ENCODE peak calls at places on chromosomes 3 and 15, in six cellular contexts. R, Y, P, B, S and C are unnamed samples.

GRCh38 chr3:175179055-175179454 is 319.9 kb downstream of the NAALADL2 start:
- DNase-seq in R (no peak), P (no peak), B (no peak), Y (no peak), S (no peak), C (no peak)

GRCh38 chr15:38297623-38298388 is 45.2 kb downstream of the SPRED1 start:
- DNase-seq in Y (no peak), P (no peak), R (no peak), S (no peak), B (no peak), C (no peak)

GRCh38 chr3:193872265-193872753 is 263.6 kb upstream of the HES1 start:
- DNase-seq in R (peak; percentile 61), P (peak; percentile 80), S (peak; percentile 70), Y (no peak), B (peak; percentile 97), C (peak; percentile 31)

GRCh38 chr3:13709706-13710105 is 160.8 kb downstream of the FBLN2 start:
- DNase-seq in Y (no peak), B (no peak), R (no peak), S (no peak), P (no peak), C (no peak)

GRCh38 chr3:134485075-134485536 is 679 bp downstream of the ANAPC13 start:
- DNase-seq in P (no peak), B (no peak), Y (no peak), S (peak; percentile 25), R (no peak), C (peak; percentile 29)

GRCh38 chr3:48553886-48554845 is 2.4 kb downstream of the PFKFB4 start:
- DNase-seq in S (no peak), Y (no peak), P (no peak), B (no peak), R (no peak), C (no peak)

GRCh38 chr3:124407260-124407659 is 323.0 kb upstream of the UMPS start:
- DNase-seq in Y (no peak), S (no peak), B (no peak), P (no peak), R (no peak), C (no peak)

GRCh38 chr3:84962460-84962859 is 3.7 kb downstream of the CADM2 start:
- DNase-seq in P (no peak), S (no peak), Y (no peak), R (no peak), B (no peak), C (no peak)

GRCh38 chr15:82105458-82106205 is 59.8 kb upstream of the MEX3B start:
- DNase-seq in Y (no peak), S (peak; percentile 5), B (no peak), R (no peak), P (no peak), C (peak; percentile 33)

GRCh38 chr3:72924055-72924454 is 36.2 kb downstream of the GXYLT2 start:
- DNase-seq in S (no peak), P (no peak), R (no peak), B (no peak), Y (no peak), C (no peak)

GRCh38 chr3:149772861-149773260 is 19.5 kb downstream of the ANKUB1 start:
- DNase-seq in P (no peak), S (no peak), R (no peak), B (no peak), Y (no peak), C (no peak)

GRCh38 chr3:97278506-97278905 is 464.1 kb downstream of the EPHA6 start:
- DNase-seq in B (no peak), P (no peak), S (peak; percentile 4), R (no peak), Y (no peak), C (no peak)

GRCh38 chr3:6468589-6468988 is 392.3 kb upstream of the GRM7 start:
- DNase-seq in Y (no peak), B (no peak), P (no peak), R (no peak), S (no peak), C (no peak)

GRCh38 chr3:143736205-143736604 is 112.1 kb downstream of the SLC9A9 start:
- DNase-seq in Y (no peak), B (no peak), S (no peak), P (no peak), R (no peak), C (no peak)

GRCh38 chr15:62719316-62719715 is 323.2 kb upstream of the TPM1 start:
- DNase-seq in P (no peak), B (no peak), S (no peak), R (no peak), Y (no peak), C (no peak)

GRCh38 chr15:89089316-89090230 is 1.3 kb downstream of the ABHD2 start:
- DNase-seq in P (no peak), Y (no peak), B (no peak), S (no peak), R (no peak), C (no peak)

GRCh38 chr15:55991841-55992768 is 1.3 kb downstream of the NEDD4 start:
- DNase-seq in S (no peak), Y (no peak), R (no peak), B (no peak), P (no peak), C (no peak)

GRCh38 chr3:159859424-159859823 is 129.2 kb upstream of the IL12A start:
- DNase-seq in B (no peak), R (no peak), Y (no peak), P (no peak), S (no peak), C (no peak)

GRCh38 chr3:134666466-134666865 is 15.6 kb upstream of the KY start:
- DNase-seq in P (no peak), S (no peak), R (no peak), Y (no peak), B (no peak), C (peak; percentile 25)

GRCh38 chr15:67098768-67099282 is 33.4 kb downstream of the SMAD3 start:
- DNase-seq in P (no peak), Y (no peak), B (no peak), S (peak; percentile 90), R (no peak), C (no peak)

GRCh38 chr15:67101981-67102929 is 36.9 kb downstream of the SMAD3 start:
- DNase-seq in S (no peak), P (no peak), R (no peak), B (no peak), Y (no peak), C (no peak)

GRCh38 chr15:67100124-67100791 is 34.9 kb downstream of the SMAD3 start:
- DNase-seq in B (no peak), S (no peak), P (no peak), Y (no peak), R (no peak), C (no peak)

GRCh38 chr15:67103021-67103420 is 37.6 kb downstream of the SMAD3 start:
- DNase-seq in B (no peak), P (no peak), R (no peak), S (no peak), Y (no peak), C (no peak)

GRCh38 chr15:67100808-67101581 is 35.6 kb downstream of the SMAD3 start:
- DNase-seq in Y (no peak), B (no peak), P (no peak), S (no peak), R (no peak), C (no peak)
- TF ChIP-seq POLR2A in Y (no peak), B (no peak), P (no peak), S (no peak), R (no peak), C (no peak)

GRCh38 chr3:172040078-172040975 is 949 bp downstream of the FNDC3B start:
- DNase-seq in S (peak; percentile 72), P (peak; percentile 87), Y (peak; percentile 82), B (peak; percentile 39), R (peak; percentile 74), C (peak; percentile 86)
- TF ChIP-seq CTCF in S (no peak), P (peak; percentile 11), Y (peak; percentile 12), B (no peak), R (peak; percentile 19), C (no peak)

GRCh38 chr3:192715126-192715525 is 12.2 kb downstream of the FGF12 start:
- DNase-seq in B (no peak), R (no peak), P (no peak), S (no peak), Y (no peak), C (no peak)

GRCh38 chr3:192719964-192720363 is 7.4 kb downstream of the FGF12 start:
- DNase-seq in R (no peak), B (no peak), S (no peak), P (no peak), Y (no peak), C (no peak)
- H3K4me3 ChIP-seq in R (no peak overlapping the region), B (no peak overlapping the region), S (no peak overlapping the region), P (no peak overlapping the region), Y (no peak overlapping the region), C (no peak overlapping the region)

DNA sequence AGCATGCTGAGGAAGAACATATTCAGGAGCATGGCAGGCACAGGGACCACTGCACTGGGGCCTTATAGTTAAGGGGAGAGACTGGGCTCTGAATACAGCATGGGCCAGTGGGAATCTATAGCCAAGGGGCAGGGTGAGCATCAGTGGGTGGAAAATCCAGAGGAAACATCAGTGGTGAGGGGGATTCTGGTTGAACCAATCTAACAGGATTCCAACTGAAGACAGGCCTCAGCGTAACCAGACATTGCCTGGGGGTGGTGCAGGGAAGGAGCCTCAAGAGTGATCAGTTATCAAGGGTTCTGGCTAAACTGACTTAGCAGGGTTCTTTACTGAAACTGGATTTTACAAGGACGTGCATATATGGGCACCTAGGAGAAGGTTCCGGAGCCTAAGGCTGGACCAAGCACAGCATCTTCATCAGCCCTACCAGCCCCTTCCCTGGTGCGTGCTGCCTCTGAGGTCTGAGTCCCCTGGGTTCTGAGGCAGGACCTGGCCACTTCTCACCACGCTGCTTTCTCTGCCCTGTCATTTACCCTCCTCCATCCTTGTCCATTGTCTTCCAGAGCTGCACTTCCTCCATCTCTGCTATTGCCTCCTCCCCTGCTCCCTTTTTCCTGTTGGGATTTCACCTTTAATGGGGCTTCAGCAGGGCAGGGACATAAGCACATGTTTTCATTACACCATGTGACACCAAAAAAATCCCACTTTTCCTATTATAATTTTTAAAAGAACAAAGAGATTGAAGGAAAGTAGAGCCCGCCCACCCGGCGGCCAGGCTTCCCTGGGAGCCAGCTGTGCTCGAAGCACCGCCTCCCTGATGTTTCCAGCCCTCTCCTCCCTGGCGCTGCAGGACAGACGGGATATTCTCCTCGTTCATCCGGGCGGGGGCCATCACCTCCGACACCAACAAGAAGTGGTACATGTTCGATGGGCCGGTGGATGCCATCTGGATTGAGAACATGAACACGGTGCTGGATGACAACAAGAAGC is 52.1 kb downstream of the DNAH1 start:
- DNase-seq in B (no peak), R (no peak), P (no peak), S (no peak), Y (no peak), C (no peak)
- TF ChIP-seq POLR2A in B (no peak), R (no peak), P (no peak), S (no peak), Y (no peak), C (no peak)

DNA sequence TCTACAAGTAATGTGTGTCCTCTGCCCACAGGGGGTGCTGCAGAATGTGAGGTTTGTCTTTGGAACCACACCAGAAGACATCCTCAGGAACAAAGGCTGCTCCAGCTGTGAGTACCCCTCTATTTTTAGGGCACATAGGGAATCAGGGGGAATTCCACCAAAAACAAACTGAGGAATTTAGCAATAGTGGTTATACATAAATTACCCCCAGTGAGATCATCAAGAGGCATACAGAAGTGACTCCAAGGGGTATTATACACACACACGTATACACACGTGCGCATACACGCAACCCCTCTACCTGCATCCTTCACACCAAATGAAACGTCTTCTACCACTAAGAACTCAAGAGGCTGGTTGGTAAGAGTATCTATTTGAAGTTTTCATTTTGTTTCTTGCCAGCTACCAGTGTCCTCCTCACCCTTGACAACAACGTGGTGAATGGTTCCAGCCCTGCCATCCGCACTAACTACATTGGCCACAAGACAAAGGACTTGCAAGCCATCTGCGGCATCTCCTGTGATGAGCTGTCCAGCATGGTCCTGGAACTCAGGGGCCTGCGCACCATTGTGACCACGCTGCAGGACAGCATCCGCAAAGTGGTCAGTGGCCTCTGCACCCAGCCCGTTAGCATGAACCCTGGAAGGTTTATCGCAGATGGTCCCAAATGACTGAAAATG is 2.8 kb downstream of the THBS1 start:
- DNase-seq in P (no peak), B (no peak), S (peak; percentile 25), Y (no peak), R (no peak), C (no peak)
- TF ChIP-seq CTCF in P (peak; percentile 44), B (peak; percentile 47), S (peak; percentile 48), Y (peak; percentile 12), R (no peak), C (peak; percentile 18)